ENCODE peak calls at places on chromosome 3, in seven cellular contexts. E is Panc1; N is A673; A is transverse colon; R is uterus; L is CD8-positive, alpha-beta memory T cell; S is tibial artery. K is an unnamed sample. For H3K4me1, the result is how much of the 10 kb centered on the place peaks cover.

GRCh38 chr3:102302020-102302419 is 132.8 kb upstream of the ZPLD1 start:
- DNase-seq in E (no peak), N (no peak), A (no peak), R (no peak), L (no peak), S (no peak), K (no peak)

GRCh38 chr3:48503406-48504050 is 446 bp downstream of the SHISA5 start:
- DNase-seq in E (no peak), N (no peak), A (peak), R (peak), L (no peak), S (peak), K (no peak)

GRCh38 chr3:183822631-183823030 is 2.7 kb downstream of the MAP6D1 start:
- DNase-seq in E (no peak), N (no peak), A (no peak), R (no peak), L (no peak), S (no peak), K (no peak)

GRCh38 chr3:57228734-57229505 is 1.4 kb downstream of the APPL1 start:
- DNase-seq in E (no peak), N (peak), A (peak), R (no peak), L (no peak), S (no peak), K (no peak)

GRCh38 chr3:29494305-29495036 is 213.6 kb downstream of the RBMS3 start:
- DNase-seq in E (no peak), N (peak), A (no peak), R (no peak), L (no peak), S (no peak), K (no peak)

GRCh38 chr3:157491136-157491535 is 12.1 kb downstream of the VEPH1 start:
- DNase-seq in E (no peak), N (no peak), A (no peak), R (no peak), L (no peak), S (no peak), K (no peak)

GRCh38 chr3:195873971-195874370 is 34.4 kb downstream of the TNK2 start:
- DNase-seq in E (no peak), N (no peak), A (no peak), R (no peak), L (no peak), S (no peak), K (no peak)

GRCh38 chr3:157204431-157204830 is 44.5 kb upstream of the CCNL1 start:
- DNase-seq in E (peak), N (peak), A (no peak), R (no peak), L (no peak), S (no peak), K (no peak)

GRCh38 chr3:13016083-13016725 is 57.0 kb downstream of the IQSEC1 start:
- DNase-seq in E (no peak), N (no peak), A (peak), R (no peak), L (peak), S (peak), K (no peak)

GRCh38 chr3:50320853-50321145 is 1.7 kb downstream of the HYAL2 start:
- DNase-seq in E (no peak), N (no peak), A (no peak), R (no peak), L (no peak), S (no peak), K (no peak)

GRCh38 chr3:134299185-134299887 is 48.7 kb upstream of the RYK start:
- DNase-seq in E (no peak), N (peak), A (no peak), R (no peak), L (no peak), S (no peak), K (no peak)

GRCh38 chr3:8741581-8742355 is 8.2 kb downstream of the CAV3 start:
- DNase-seq in E (peak), N (peak), A (no peak), R (peak), L (no peak), S (no peak), K (no peak)

GRCh38 chr3:171741377-171741776 is 68.9 kb downstream of the PLD1 start:
- DNase-seq in E (no peak), N (no peak), A (no peak), R (no peak), L (no peak), S (no peak), K (no peak)

DNA sequence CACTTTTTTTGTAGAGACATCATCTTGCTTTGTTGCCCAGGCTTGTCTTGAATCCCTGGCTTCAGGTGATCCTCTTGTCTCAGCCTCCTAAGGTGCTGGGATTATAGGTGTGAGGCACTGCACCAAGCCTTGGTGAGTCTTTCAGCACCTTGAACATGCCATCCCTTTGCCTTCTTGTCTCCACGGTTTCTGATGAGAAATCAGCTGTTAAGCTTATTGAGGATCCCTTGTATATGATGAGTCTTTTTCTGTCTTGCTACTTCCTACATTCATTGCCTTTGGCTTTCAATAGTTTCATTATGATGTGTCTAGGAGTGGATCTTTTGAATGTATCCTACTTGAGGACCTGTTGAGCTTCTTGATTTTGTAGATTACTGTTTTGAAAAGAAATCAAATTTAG is 35.9 kb upstream of the TMCC1 start:
- DNase-seq in E (no peak), N (no peak), A (no peak), R (no peak), L (no peak), S (no peak), K (no peak)
- H3K27ac ChIP-seq in E (no peak), N (no peak), A (no peak), R (no peak), L (no peak), S (no peak), K (no peak)

GRCh38 chr3:69741057-69741830 is 2.0 kb downstream of the MITF start:
- DNase-seq in E (no peak), N (no peak), A (no peak), R (no peak), L (no peak), S (no peak), K (no peak)

GRCh38 chr3:69738291-69738690 is 973 bp upstream of the MITF start:
- DNase-seq in E (no peak), N (no peak), A (no peak), R (no peak), L (no peak), S (no peak), K (no peak)

GRCh38 chr3:69739204-69740102 is at the start of gene MITF:
- DNase-seq in E (peak), N (peak), A (peak), R (peak), L (no peak), S (peak), K (peak)

GRCh38 chr3:69738859-69739203 is 433 bp upstream of the MITF start:
- DNase-seq in E (no peak), N (peak), A (no peak), R (no peak), L (no peak), S (peak), K (no peak)

DNA sequence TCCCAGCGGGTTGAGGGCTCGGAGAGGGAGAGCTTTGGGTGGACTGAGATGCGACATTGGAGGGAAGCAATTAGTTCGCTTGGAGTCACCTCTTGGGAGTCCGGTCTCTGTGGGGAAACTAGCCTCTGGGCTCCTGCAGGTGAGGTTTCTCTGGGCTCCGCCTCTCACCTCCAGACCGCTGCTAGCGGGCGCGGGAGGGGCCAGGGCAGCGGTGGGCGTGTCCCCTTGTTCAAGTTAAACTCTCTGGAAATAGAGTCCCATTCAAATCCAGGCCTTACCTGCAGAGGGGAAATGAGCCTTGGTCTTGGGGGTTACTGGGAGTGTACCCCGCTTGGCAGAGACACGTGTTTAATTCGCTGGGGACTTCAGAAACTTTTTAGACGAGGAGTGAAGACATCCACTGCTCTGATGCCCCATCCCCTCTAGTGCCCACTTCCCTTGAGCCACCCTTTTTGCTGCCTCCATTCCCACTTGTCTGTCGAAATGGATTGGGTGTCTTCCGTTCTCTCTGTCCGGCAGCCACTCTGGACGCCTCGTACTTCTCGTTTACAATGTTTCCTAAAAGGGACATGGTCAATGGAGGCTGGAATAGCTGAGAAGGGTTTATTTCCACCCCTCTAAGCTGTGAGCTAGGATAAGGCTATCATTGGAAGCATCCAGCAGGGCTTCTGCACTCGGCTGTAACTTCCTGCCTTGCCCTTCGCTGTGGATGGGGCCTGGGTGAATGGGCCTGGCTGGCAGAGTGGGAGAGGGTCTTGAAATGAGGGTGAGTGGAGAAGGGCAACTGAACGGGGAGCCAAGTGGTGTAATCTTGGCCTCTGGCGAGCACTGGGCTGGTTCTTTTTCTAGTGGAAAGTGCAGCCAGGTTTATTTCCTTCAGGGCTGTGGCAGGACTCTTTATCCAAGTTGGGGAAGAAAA is 1.1 kb downstream of the MITF start:
- DNase-seq in E (no peak), N (no peak), A (peak), R (peak), L (no peak), S (peak), K (no peak)
- H3K4me3 ChIP-seq in E (peak), N (peak), A (peak), R (peak), L (no peak), S (peak), K (peak)

DNA sequence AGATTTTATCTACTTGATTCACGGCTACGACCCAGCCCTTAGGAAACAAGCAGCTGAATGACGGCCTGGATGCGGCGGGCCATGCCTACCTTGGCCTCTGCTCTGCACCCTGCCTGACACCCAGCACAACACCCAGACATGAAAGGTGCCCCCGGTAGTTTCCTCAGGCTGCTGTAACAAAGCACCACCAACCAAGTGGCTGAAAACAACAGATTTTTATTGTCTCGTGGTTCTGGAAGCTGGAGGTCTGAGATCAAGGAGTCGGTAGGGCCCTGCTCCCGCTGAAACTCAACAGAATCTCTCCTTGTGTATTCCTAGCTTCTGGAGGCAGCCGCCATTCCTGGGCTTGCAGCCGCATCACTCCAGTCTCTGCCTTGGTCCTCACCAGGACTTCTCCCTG is 111.7 kb downstream of the ADCY5 start:
- DNase-seq in E (no peak), N (no peak), A (no peak), R (no peak), L (no peak), S (no peak), K (no peak)
- H3K4me1 ChIP-seq in E (under half), N (under half), A (under half), R (under half), L (under half), S (under half), K (under half)

DNA sequence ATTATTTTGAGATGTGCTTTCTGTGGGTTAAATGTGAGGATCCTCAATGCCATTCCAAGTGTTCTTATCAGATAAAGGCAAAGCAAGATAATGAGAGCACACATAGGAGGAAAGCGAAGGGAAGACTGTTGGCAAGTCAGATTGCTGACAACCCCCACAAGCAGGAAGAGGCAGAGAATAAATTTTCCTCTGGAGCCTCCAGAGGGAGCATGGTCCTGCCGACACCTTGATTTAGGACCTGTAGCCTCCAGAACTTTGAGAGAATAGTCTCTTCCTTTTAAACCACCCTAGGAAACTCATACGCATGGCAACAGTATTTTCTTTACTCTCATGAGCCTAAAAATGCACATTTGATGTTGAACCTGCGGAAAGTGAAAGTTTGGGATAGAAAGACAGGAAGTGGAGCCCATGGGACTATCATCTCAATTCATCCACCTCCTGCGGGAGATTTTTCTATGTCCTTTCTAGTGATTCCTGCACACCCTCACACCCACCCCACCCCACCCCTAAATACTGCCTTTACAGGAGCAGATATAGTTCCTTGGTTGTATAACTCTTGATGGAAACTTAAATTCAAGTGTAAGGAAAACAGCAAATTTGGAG is 116.7 kb upstream of the LPP start:
- DNase-seq in E (no peak), N (peak), A (peak), R (no peak), L (no peak), S (no peak), K (no peak)
- H3K27ac ChIP-seq in E (no peak), N (no peak), A (no peak), R (peak), L (no peak), S (no peak), K (no peak)

GRCh38 chr3:122077293-122078234 is 22.4 kb downstream of the CD86 start:
- DNase-seq in E (no peak), N (no peak), A (no peak), R (no peak), L (no peak), S (no peak), K (no peak)
- H3K4me3 ChIP-seq in E (no peak), N (no peak), A (no peak), R (no peak), L (no peak), S (no peak), K (no peak)

GRCh38 chr3:6448011-6448410 is 412.9 kb upstream of the GRM7 start:
- DNase-seq in E (no peak), N (no peak), A (no peak), R (no peak), L (no peak), S (no peak), K (no peak)

GRCh38 chr3:6455031-6455430 is 405.9 kb upstream of the GRM7 start:
- DNase-seq in E (no peak), N (no peak), A (no peak), R (no peak), L (no peak), S (no peak), K (no peak)

GRCh38 chr3:6447166-6447801 is 413.6 kb upstream of the GRM7 start:
- DNase-seq in E (no peak), N (no peak), A (no peak), R (no peak), L (no peak), S (no peak), K (no peak)

GRCh38 chr3:6449099-6449498 is 411.8 kb upstream of the GRM7 start:
- DNase-seq in E (no peak), N (no peak), A (no peak), R (no peak), L (no peak), S (no peak), K (no peak)

DNA sequence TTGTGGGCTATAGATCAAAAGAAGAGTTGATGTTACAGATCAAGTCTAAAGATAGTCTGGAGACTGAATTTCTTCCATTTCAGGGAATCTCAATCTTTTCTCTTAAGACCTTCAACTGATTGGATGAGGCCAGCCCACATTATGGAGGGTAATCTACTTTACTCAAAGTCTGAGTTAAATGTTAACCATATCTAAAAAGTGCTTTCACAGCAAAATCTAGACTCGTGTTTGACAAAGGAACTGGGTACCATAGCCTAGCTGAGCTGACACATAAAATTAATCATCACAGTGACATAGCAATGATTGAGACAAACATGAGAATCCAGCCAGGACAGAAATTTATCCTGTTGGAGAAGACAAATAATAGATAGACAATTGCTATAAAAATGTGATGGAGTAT is 407.9 kb upstream of the GRM7 start:
- DNase-seq in E (no peak), N (no peak), A (no peak), R (no peak), L (no peak), S (no peak), K (no peak)
- H3K4me1 ChIP-seq in E (under half), N (under half), A (under half), R (under half), L (under half), S (under half), K (under half)

DNA sequence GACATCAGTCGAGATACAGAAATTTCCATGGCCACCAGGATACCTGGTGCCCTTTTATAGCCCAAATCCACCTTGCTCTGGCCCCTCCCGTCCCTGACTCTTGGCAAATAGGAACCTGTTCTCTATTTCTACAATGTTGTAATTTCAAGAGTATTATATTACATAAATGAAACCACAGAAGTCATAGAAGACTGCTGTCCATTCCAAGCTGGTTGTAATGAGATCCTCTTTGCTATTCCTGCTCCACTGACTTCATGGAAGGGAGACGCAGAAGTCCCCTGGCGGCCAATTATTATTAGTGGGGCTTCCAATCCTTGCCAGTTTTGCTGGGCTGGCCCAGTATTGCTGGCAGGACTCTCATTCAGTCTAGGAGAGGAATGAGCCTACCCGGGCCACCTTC is 26.6 kb downstream of the DCP1A start:
- DNase-seq in E (no peak), N (no peak), A (no peak), R (no peak), L (no peak), S (no peak), K (no peak)
- H3K27ac ChIP-seq in E (no peak), N (no peak), A (no peak), R (no peak), L (no peak), S (no peak), K (no peak)

GRCh38 chr3:159734681-159735080 is 254.0 kb upstream of the IL12A start:
- DNase-seq in E (no peak), N (no peak), A (no peak), R (no peak), L (no peak), S (no peak), K (no peak)

GRCh38 chr3:159731254-159731653 is 257.4 kb upstream of the IL12A start:
- DNase-seq in E (no peak), N (no peak), A (no peak), R (no peak), L (no peak), S (no peak), K (no peak)

GRCh38 chr3:159727506-159727905 is 261.1 kb upstream of the IL12A start:
- DNase-seq in E (no peak), N (no peak), A (no peak), R (no peak), L (no peak), S (no peak), K (no peak)

GRCh38 chr3:159732172-159733111 is 256.2 kb upstream of the IL12A start:
- DNase-seq in E (no peak), N (no peak), A (no peak), R (no peak), L (no peak), S (no peak), K (no peak)

GRCh38 chr3:159733194-159733860 is 255.3 kb upstream of the IL12A start:
- DNase-seq in E (no peak), N (peak), A (no peak), R (no peak), L (no peak), S (no peak), K (no peak)
- H3K4me3 ChIP-seq in E (peak), N (no peak), A (no peak), R (no peak), L (no peak), S (peak), K (no peak)

K was measured in iPS DF 6.9.